ENCODE peak calls at places on chromosomes 7 and 10, in four cellular contexts. B is lung, I is breast epithelium, E is MCF 10A. G is an unnamed sample.

GRCh38 chr10:78985973-78986372 is 82.8 kb upstream of the ZMIZ1 start:
- DNase-seq in B (no peak), I (no peak), E (no peak), G (no peak)

GRCh38 chr7:22082886-22083710 is 137.4 kb upstream of the CDCA7L start:
- DNase-seq in B (peak; percentile 88), I (peak; percentile 59), E (peak; percentile 76), G (peak; percentile 94)

GRCh38 chr7:104106106-104106505 is 101.7 kb downstream of the ORC5 start:
- DNase-seq in B (no peak), I (no peak), E (peak; percentile 17), G (no peak)

GRCh38 chr10:86349474-86349873 is 17.1 kb downstream of the GRID1 start:
- DNase-seq in B (no peak), I (no peak), E (no peak), G (no peak)

GRCh38 chr7:46844486-46844885 is 737.4 kb downstream of the TNS3 start:
- DNase-seq in B (no peak), I (no peak), E (peak; percentile 5), G (no peak)

GRCh38 chr7:19352271-19352670 is 207.1 kb upstream of the FERD3L start:
- DNase-seq in B (no peak), I (no peak), E (no peak), G (no peak)

GRCh38 chr7:64602518-64602917 is 39.6 kb upstream of the ZNF680 start:
- DNase-seq in B (no peak), I (no peak), E (no peak), G (no peak)

GRCh38 chr7:50509459-50509858 is 55.7 kb downstream of the DDC start:
- DNase-seq in B (no peak), I (no peak), E (no peak), G (no peak)

GRCh38 chr7:30028749-30029635 is 780 bp downstream of the PLEKHA8 start:
- DNase-seq in B (peak; percentile 52), I (peak; percentile 23), E (peak; percentile 34), G (no peak)

GRCh38 chr10:77357611-77358010 is 280.0 kb downstream of the KCNMA1 start:
- DNase-seq in B (no peak), I (no peak), E (peak; percentile 47), G (no peak)

GRCh38 chr10:43411536-43411935 is 2.5 kb upstream of the HNRNPF start:
- DNase-seq in B (no peak), I (no peak), E (no peak), G (no peak)

GRCh38 chr10:9296206-9296605 is 1241.7 kb downstream of the GATA3 start:
- DNase-seq in B (no peak), I (no peak), E (no peak), G (no peak)

GRCh38 chr7:19442016-19442785 is 266.6 kb downstream of the POLR1F start:
- DNase-seq in B (no peak), I (no peak), E (peak; percentile 67), G (no peak)

GRCh38 chr10:35194906-35195305 is 68.3 kb downstream of the CREM start:
- DNase-seq in B (no peak), I (no peak), E (no peak), G (no peak)

GRCh38 chr7:124919841-124920240 is 9.8 kb downstream of the POT1 start:
- DNase-seq in B (no peak), I (no peak), E (no peak), G (no peak)

GRCh38 chr7:47371733-47372368 is 210.1 kb downstream of the TNS3 start:
- DNase-seq in B (peak; percentile 88), I (peak; percentile 74), E (peak; percentile 90), G (no peak)

GRCh38 chr7:44215531-44215930 is 14.8 kb downstream of the YKT6 start:
- DNase-seq in B (no peak), I (no peak), E (no peak), G (no peak)

GRCh38 chr10:50382576-50383023 is 131.3 kb upstream of the ASAH2 start:
- DNase-seq in B (no peak), I (no peak), E (no peak), G (no peak)

GRCh38 chr10:15313844-15314243 is 57.2 kb downstream of the FAM171A1 start:
- DNase-seq in B (no peak), I (no peak), E (no peak), G (no peak)

GRCh38 chr10:127198307-127198706 is 1.9 kb upstream of the INSYN2A start:
- DNase-seq in B (no peak), I (no peak), E (no peak), G (no peak)
- TF ChIP-seq CTCF in B (no peak), I (no peak), E (no peak), G (no peak)

DNA sequence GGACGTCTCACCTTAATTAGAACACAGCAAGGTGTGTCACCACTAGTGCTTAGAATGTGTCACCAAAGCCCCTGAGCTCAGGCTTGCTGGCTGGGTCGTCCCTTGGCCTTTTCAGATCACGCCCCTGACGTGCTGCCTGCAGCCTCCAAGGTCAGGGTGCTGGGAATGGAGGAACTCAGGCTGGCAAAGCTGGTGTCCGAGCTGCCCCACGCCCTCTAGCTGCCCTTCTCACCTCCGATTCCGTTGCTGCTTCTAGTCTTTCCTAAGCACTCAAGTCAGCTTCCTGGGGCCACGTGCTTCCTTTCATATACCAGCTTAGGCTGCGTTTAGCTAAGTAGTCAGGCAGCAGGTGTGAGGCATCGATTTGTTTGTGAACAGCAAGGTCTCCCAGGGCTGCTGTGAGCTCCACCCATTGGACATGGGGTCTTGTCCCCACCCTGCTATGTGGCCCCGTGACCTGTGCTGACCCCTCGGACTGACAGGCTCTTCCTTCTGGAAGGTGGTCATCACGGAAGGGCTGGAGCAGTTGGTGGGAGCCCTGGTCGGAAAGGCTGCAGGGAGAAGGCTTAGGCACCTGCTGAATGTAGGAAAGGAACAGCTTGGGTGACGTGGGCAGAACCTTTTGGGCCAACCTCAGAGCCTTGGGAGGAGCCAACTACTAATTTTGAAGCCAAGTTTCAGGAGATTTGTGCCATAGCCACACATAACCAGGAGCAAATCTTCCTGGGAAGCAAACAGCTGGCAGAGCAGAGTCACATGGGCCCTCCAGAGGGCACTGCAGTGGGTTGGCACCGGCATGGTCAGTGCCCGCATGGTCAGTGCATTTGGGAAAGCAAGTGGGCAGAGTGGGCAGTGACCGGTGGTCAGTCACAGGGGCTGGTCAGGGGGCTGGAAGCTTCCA is 28.8 kb downstream of the VIPR2 start:
- DNase-seq in B (no peak), I (no peak), E (no peak), G (no peak)
- TF ChIP-seq CTCF in B (no peak), I (no peak), E (peak; percentile 10), G (no peak)

DNA sequence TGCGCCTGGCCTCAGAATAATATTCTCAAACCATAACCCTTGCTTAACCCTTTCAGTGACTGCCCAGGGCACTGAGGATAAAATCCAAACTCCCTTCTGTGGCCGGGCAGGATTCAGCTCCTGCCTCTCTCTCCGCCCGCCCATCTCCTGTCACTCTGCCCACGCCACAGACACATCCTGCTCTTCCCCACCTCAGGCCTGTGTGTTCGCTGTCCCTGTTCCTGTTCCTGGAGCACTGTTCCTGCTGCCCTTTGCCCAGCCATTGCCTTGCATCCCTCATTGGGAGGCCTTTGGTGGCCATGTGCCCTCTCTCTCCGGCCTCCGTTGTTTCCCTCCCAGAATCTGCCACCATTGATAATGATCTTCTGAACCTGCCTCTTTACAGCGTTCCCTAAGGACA is 108.8 kb downstream of the SH3PXD2A start:
- DNase-seq in B (no peak), I (no peak), E (peak; percentile 27), G (no peak)
- TF ChIP-seq CTCF in B (no peak), I (no peak), E (no peak), G (no peak)

GRCh38 chr10:81414038-81414437 is 461.0 kb upstream of the NRG3 start:
- DNase-seq in B (no peak), I (no peak), E (peak; percentile 35), G (no peak)
- TF ChIP-seq CTCF in B (no peak), I (no peak), E (peak; percentile 27), G (peak; percentile 67)

GRCh38 chr10:117684673-117685211 is 142.2 kb downstream of the EMX2 start:
- DNase-seq in B (peak; percentile 41), I (peak; percentile 21), E (peak; percentile 91), G (no peak)
- TF ChIP-seq CTCF in B (no peak), I (no peak), E (peak; percentile 40), G (no peak)

GRCh38 chr7:95297041-95297440 is 27.3 kb downstream of the PON1 start:
- DNase-seq in B (no peak), I (no peak), E (no peak), G (no peak)

GRCh38 chr7:95296456-95296855 is 27.9 kb downstream of the PON1 start:
- DNase-seq in B (no peak), I (no peak), E (no peak), G (no peak)

GRCh38 chr7:95298091-95298490 is 26.2 kb downstream of the PON1 start:
- DNase-seq in B (no peak), I (no peak), E (no peak), G (no peak)

DNA sequence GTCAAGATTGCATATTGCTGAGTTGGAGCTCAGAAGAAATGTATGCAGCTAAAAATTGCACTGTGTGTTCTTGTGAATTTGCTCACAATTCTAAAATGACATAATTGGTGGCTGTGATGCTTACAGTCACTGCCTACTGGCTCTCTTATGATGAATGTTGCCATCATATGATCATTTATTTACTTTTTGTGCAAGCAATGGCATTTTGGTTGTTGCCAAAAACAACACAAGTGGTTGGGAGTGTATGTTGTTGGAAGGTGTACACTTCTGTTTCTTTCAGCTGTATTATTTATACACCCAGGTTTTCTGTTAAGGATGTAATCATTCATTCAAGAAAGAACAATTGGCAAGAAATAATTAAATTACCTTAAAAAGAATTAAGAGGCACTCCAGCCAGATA is 28.9 kb downstream of the PON1 start:
- DNase-seq in B (no peak), I (no peak), E (peak; percentile 47), G (no peak)
- TF ChIP-seq CTCF in B (no peak), I (no peak), E (no peak), G (no peak)

DNA sequence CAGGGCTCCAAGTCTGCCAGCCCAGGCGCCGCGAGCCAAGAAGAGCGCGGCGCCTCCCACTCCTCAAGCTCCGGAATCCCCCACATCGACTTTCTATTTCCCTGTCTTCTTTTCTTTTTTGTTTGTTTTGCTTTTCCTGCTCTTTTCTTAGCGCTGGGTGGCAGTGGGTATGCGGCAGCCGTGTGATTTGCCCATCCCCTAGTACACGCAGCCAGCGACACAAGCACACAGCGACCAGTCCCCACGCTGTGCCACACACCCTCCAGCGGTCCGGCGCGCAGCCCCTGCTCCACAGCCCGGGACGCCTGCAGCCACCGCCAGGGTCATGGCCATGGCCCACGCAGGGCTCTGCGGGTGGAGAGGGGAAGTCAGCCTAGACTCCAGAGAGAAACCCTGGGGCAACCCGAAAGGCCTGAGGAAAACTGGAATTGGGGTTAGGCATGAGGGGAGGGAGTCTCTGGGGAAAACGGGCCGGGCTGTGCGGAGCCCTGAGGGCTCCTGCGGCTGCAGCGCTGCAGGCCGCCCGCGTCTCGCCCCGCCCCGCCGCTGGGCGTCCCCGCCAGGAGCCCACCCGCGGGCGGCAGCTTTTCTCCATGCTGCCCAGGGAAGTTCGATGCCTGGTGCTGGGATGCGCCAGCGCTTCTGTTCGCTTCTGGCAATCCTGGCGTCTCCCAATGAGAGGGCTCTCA is 2.5 kb downstream of the CHRM2 start:
- DNase-seq in B (no peak), I (no peak), E (no peak), G (peak; percentile 66)
- TF ChIP-seq CTCF in B (no peak), I (no peak), E (no peak), G (peak; percentile 41)

DNA sequence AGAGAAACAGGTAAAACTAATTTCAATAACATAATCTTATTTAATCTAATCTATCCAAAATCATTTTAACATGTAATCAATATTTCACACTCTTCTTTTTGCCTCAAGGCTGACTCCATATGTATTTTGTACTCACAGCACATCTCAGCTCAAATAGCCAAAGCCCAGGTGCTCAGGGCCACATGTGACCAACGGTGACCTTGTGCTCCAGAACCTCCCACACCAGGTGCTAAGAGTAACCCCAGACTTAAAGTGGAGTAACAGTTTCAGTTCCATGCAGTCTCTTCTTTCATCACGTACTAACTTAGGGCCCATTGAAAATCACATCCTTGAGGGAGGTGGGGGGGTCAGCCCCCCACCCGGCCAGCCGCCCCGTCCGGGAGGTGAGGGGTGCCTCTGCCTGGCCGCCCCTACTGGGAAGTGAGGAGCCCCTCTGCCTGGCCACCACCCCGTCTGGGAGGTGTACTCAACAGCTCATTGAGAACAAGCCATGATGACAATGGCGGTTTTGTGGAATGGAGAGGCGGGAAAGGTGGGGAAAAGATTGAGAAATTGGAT is 47.3 kb downstream of the NCAPG2 start:
- DNase-seq in B (no peak), I (no peak), E (no peak), G (no peak)
- TF ChIP-seq CTCF in B (no peak), I (no peak), E (no peak), G (no peak)

G was measured in type B pancreatic cell.